ENCODE peak calls at places on chromosomes 13 and 19, in five cellular contexts. Z is H1, W is HepG2, A is A549, O is endothelial cell of umbilical vein. F is an unnamed sample.

GRCh38 chr19:48635966-48636858 is 967 bp downstream of the DBP start:
- DNase-seq in O (no peak), W (no peak), Z (peak; percentile 60), A (no peak), F (no peak)

GRCh38 chr13:36673838-36674326 is at the start of gene SERTM1:
- DNase-seq in O (peak; percentile 16), Z (peak; percentile 81), W (no peak), A (peak; percentile 0), F (peak; percentile 82)

GRCh38 chr13:75359266-75359665 is 122.7 kb downstream of the TBC1D4 start:
- DNase-seq in Z (no peak), W (no peak), O (no peak), A (peak; percentile 16), F (no peak)

GRCh38 chr13:79393564-79394249 is 12.3 kb downstream of the RBM26 start:
- DNase-seq in A (no peak), O (peak; percentile 83), Z (no peak), W (peak; percentile 93), F (no peak)

GRCh38 chr19:30888937-30889336 is 460.3 kb downstream of the TSHZ3 start:
- DNase-seq in Z (no peak), A (no peak), W (no peak), O (no peak), F (no peak)

GRCh38 chr19:47096721-47097120 is 16.9 kb downstream of the ZC3H4 start:
- DNase-seq in O (no peak), A (no peak), Z (no peak), W (no peak), F (no peak)

GRCh38 chr13:40149611-40150283 is 494.3 kb downstream of the COG6 start:
- DNase-seq in O (peak; percentile 98), W (no peak), A (peak; percentile 16), Z (no peak), F (no peak)

GRCh38 chr19:55585658-55586339 is 5.2 kb upstream of the ZNF579 start:
- DNase-seq in W (peak; percentile 76), Z (peak; percentile 92), A (peak; percentile 61), O (peak; percentile 68), F (peak; percentile 89)

GRCh38 chr13:33184131-33184485 is 101.4 kb downstream of the STARD13 start:
- DNase-seq in W (no peak), A (no peak), O (no peak), Z (no peak), F (no peak)

GRCh38 chr13:114134111-114134943 is 1.9 kb upstream of the RASA3 start:
- DNase-seq in A (no peak), W (no peak), Z (no peak), O (no peak), F (no peak)

GRCh38 chr19:9917322-9917721 is 19.0 kb downstream of the OLFM2 start:
- DNase-seq in A (peak; percentile 61), Z (no peak), W (peak; percentile 51), O (peak; percentile 52), F (peak; percentile 47)

GRCh38 chr19:17305517-17306284 is at the start of gene MRPL34:
- DNase-seq in W (peak; percentile 99), Z (peak; percentile 96), A (peak; percentile 99), O (peak; percentile 99), F (peak; percentile 99)

GRCh38 chr19:4066682-4067395 is at the start of gene ZBTB7A:
- DNase-seq in Z (no peak), A (peak; percentile 83), W (peak; percentile 60), O (peak; percentile 63), F (peak; percentile 64)

GRCh38 chr19:3358919-3359849 is 7.2 kb upstream of the NFIC start:
- DNase-seq in A (no peak), Z (no peak), O (no peak), W (no peak), F (no peak)

GRCh38 chr13:46317120-46317519 is 69.9 kb downstream of the RUBCNL start:
- DNase-seq in A (no peak), Z (no peak), O (no peak), W (no peak), F (no peak)

GRCh38 chr13:102970542-102970941 is 95.7 kb downstream of the SLC10A2 start:
- DNase-seq in Z (no peak), O (no peak), W (no peak), A (no peak), F (no peak)

GRCh38 chr13:100957741-100958140 is 283.1 kb upstream of the TMTC4 start:
- DNase-seq in A (no peak), O (no peak), W (no peak), Z (no peak), F (no peak)

GRCh38 chr19:1168877-1169791 is 4.9 kb downstream of the SBNO2 start:
- DNase-seq in A (peak; percentile 73), W (peak; percentile 50), O (no peak), Z (no peak), F (peak; percentile 25)

GRCh38 chr19:44573647-44574046 is 39.7 kb upstream of the IGSF23 start:
- DNase-seq in A (no peak), Z (no peak), O (no peak), W (no peak), F (no peak)

GRCh38 chr13:27375686-27376326 is 48.6 kb upstream of the GTF3A start:
- DNase-seq in A (peak; percentile 59), W (peak; percentile 47), O (peak; percentile 42), Z (peak; percentile 94), F (peak; percentile 85)

GRCh38 chr13:37316935-37317334 is 211.5 kb upstream of the CSNK1A1L start:
- DNase-seq in W (no peak), A (no peak), Z (no peak), O (no peak), F (no peak)

GRCh38 chr13:74206855-74207254 is 72.7 kb upstream of the KLF12 start:
- DNase-seq in W (no peak), Z (no peak), O (no peak), A (no peak), F (no peak)

GRCh38 chr13:48662226-48662625 is 8.5 kb downstream of the CYSLTR2 start:
- DNase-seq in W (no peak), O (no peak), A (no peak), Z (no peak), F (no peak)

GRCh38 chr13:62920181-62920580 is 1504.5 kb upstream of the PCDH20 start:
- DNase-seq in W (no peak), Z (no peak), O (no peak), A (no peak), F (no peak)

GRCh38 chr13:23022667-23023066 is 158.1 kb upstream of the SGCG start:
- DNase-seq in Z (no peak), A (no peak), W (no peak), O (no peak), F (no peak)

GRCh38 chr19:53905787-53906186 is 3.3 kb upstream of the CACNG7 start:
- DNase-seq in Z (no peak), A (no peak), W (no peak), O (no peak), F (no peak)

GRCh38 chr13:63481334-63481733 is 2065.7 kb upstream of the PCDH20 start:
- DNase-seq in W (no peak), Z (no peak), A (no peak), O (no peak), F (no peak)

GRCh38 chr13:44759723-44760360 is 183.7 kb upstream of the TSC22D1 start:
- DNase-seq in Z (no peak), O (no peak), W (peak; percentile 21), A (no peak), F (no peak)

GRCh38 chr13:24076124-24076523 is 84.4 kb upstream of the SPATA13 start:
- DNase-seq in A (peak; percentile 8), Z (no peak), W (peak; percentile 72), O (no peak), F (no peak)
- TF ChIP-seq JUN in A (no peak), Z (no peak), W (no peak), O (no peak), F (no peak)

DNA sequence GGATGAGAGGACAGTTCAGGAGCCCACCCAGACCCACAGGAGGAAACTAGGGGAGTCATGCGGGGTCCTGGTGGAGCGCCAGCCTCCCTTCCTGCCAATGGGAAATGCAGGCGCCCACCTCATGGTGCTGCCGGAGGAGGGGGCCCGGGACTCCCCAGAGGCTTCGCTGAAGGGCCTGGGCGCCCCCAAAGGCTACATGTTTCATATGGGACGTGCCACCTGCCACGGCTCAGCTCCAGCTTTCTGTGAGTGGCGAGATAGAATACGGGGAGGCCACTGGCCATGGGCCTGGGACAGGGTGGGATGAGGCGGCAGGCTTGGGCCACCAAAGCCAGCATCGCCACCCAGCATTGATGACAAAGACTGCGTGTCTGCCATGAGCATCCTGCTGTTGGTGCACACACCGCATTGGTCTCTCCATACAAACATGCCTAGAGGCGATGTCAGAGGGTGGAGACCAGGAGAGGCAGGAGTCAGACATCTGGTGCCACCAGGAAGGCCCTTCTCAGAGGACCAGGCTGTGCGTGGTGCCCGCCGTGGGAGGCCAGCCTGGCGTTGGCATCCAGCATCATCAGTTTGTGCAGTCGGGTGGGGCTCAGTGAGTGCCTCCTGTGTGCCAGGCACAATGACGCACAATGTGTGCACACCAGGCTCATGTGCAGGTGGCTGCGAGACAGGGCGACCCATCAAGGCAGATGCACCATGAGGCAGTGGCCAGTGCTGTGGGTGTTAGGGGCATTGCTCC is 1.2 kb upstream of the F10 start:
- DNase-seq in O (no peak), W (no peak), A (no peak), Z (no peak), F (no peak)
- TF ChIP-seq JUN in O (no peak), W (no peak), A (no peak), Z (no peak), F (no peak)

DNA sequence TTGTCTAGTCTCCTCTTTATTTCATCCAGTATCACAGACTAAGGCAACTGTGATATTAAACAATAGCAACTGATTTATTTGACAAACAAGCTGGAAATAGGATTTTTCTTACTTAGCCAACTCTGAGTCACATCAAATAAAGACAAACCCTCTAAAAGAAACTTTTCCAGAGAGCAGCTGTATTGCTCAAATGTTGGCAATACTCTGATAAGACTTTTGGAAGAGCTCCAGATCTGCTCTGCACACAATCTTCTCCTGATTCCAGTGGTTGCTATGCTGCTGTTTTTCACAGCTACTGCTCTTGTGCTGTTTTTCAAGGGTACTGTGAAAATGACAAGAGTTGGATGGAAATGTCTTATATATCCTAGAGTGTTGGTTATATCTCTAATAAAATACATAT is 1479.2 kb downstream of the SLITRK5 start:
- DNase-seq in Z (no peak), O (no peak), W (no peak), A (peak; percentile 1), F (no peak)
- TF ChIP-seq JUN in Z (no peak), O (no peak), W (no peak), A (no peak), F (no peak)

GRCh38 chr13:85638265-85638664 is 161.0 kb downstream of the SLITRK6 start:
- DNase-seq in Z (no peak), W (no peak), A (no peak), O (no peak), F (no peak)

GRCh38 chr13:85631801-85632200 is 167.4 kb downstream of the SLITRK6 start:
- DNase-seq in O (no peak), A (no peak), Z (no peak), W (no peak), F (no peak)

DNA sequence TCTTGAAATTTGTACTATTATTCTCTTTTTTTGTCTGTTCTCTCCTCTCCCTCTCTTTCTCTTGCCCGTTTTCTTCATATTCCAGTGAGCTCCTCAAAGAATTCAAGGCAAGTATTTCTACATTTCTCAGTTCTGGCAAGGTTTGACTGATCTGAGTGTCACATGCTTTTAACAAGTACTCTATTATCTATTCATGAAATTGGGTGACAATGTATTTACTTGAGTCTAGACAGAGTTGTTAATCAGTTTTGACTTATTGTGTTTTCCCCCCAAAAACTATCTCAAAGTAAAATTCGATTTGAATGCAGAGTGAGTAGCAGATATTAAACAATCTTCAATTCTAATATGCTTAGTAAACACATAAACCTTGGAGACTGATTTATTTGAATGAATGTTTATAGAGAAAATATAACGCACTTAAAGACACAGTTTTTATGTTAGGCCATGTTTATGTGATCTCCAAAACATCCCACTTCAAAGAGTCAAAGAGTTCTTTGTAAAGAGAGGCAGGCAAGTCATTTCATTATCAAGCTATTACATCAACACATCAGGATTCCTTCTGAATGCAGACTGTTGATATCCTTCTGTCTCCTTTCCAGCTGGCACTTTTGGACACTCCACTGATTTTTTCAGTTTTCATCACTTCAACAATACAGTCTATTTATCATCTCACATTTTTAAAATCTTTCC is 166.5 kb downstream of the SLITRK6 start:
- DNase-seq in O (no peak), A (no peak), W (no peak), Z (no peak), F (no peak)
- TF ChIP-seq JUN in O (no peak), A (no peak), W (no peak), Z (no peak), F (no peak)